ENCODE peak calls at places on chromosomes 1 and 21, in six cellular contexts. S is neural progenitor cell, R is A549, Z is lower lobe of right lung, Q is tibial nerve, E is heart right ventricle. C is an unnamed sample.

GRCh38 chr1:204826970-204827369 is 43.7 kb upstream of the NFASC start:
- DNase-seq in Q (no peak), R (peak), E (no peak), S (peak), Z (no peak), C (no peak)

GRCh38 chr1:218785928-218786327 is 387.8 kb upstream of the LYPLAL1 start:
- DNase-seq in Z (no peak), R (no peak), S (no peak), Q (peak), E (peak), C (no peak)

GRCh38 chr1:78104322-78104721 is 58.6 kb downstream of the GIPC2 start:
- DNase-seq in R (no peak), E (no peak), S (no peak), Q (no peak), Z (no peak), C (no peak)

GRCh38 chr1:100950776-100951175 is 54.9 kb downstream of the SLC30A7 start:
- DNase-seq in R (no peak), Z (no peak), E (no peak), Q (no peak), S (peak), C (no peak)

GRCh38 chr1:39107891-39108290 is 81.7 kb downstream of the NDUFS5 start:
- DNase-seq in S (no peak), R (no peak), Q (no peak), E (no peak), Z (no peak), C (no peak)

GRCh38 chr1:161179698-161180097 is 2.4 kb upstream of the B4GALT3 start:
- DNase-seq in Z (no peak), Q (no peak), S (no peak), R (no peak), E (no peak), C (no peak)

GRCh38 chr1:25642710-25643109 is 26.1 kb downstream of the MAN1C1 start:
- DNase-seq in R (no peak), S (no peak), E (no peak), Z (no peak), Q (no peak), C (no peak)

GRCh38 chr1:39160703-39161102 is 43.8 kb upstream of the MACF1 start:
- DNase-seq in Q (no peak), Z (no peak), S (no peak), R (no peak), E (no peak), C (no peak)

GRCh38 chr1:193957556-193958095 is 771.2 kb upstream of the B3GALT2 start:
- DNase-seq in Q (no peak), S (no peak), R (no peak), Z (no peak), E (no peak), C (no peak)

GRCh38 chr1:161192476-161193465 is 6.1 kb downstream of the ADAMTS4 start:
- DNase-seq in E (no peak), R (peak), Q (no peak), S (peak), Z (no peak), C (no peak)

GRCh38 chr1:227378183-227378582 is 59.9 kb upstream of the CDC42BPA start:
- DNase-seq in E (no peak), Z (no peak), Q (no peak), S (peak), R (no peak), C (no peak)

GRCh38 chr1:26602378-26602959 is 72.9 kb downstream of the RPS6KA1 start:
- DNase-seq in Z (no peak), E (no peak), R (peak), S (peak), Q (no peak), C (no peak)

GRCh38 chr1:182299728-182300581 is 91.6 kb downstream of the GLUL start:
- DNase-seq in S (peak), E (peak), R (no peak), Q (peak), Z (peak), C (no peak)

GRCh38 chr1:184890539-184890973 is 83.8 kb downstream of the NIBAN1 start:
- DNase-seq in S (no peak), R (no peak), Z (no peak), E (no peak), Q (no peak), C (peak)

GRCh38 chr1:47693115-47693514 is 255.3 kb downstream of the FOXD2 start:
- DNase-seq in S (peak), Z (no peak), R (no peak), Q (no peak), E (no peak), C (peak)

GRCh38 chr21:44874497-44875331 is 1.2 kb upstream of the PTTG1IP start:
- DNase-seq in Q (no peak), E (peak), Z (peak), R (no peak), S (peak), C (peak)

GRCh38 chr1:101363891-101364318 is 127.1 kb downstream of the S1PR1 start:
- DNase-seq in E (no peak), S (no peak), Q (no peak), R (no peak), Z (no peak), C (no peak)

GRCh38 chr21:38277501-38278111 is 20.8 kb downstream of the KCNJ15 start:
- DNase-seq in Q (no peak), Z (no peak), E (no peak), R (peak), S (no peak), C (no peak)

GRCh38 chr1:5623399-5623798 is 368.8 kb downstream of the NPHP4 start:
- DNase-seq in Q (no peak), E (no peak), R (no peak), S (no peak), Z (no peak), C (no peak)

GRCh38 chr1:226457307-226457712 is 49.4 kb upstream of the PARP1 start:
- DNase-seq in Q (no peak), S (peak), Z (no peak), R (no peak), E (no peak), C (no peak)

GRCh38 chr1:64006276-64007051 is 197.0 kb upstream of the UBE2U start:
- DNase-seq in E (no peak), S (no peak), Z (no peak), R (peak), Q (no peak), C (no peak)

GRCh38 chr1:228163004-228163753 is 2.4 kb upstream of the IBA57 start:
- DNase-seq in Z (peak), Q (no peak), E (peak), R (no peak), S (no peak), C (peak)

GRCh38 chr21:42975886-42976608 is 1.7 kb downstream of the PKNOX1 start:
- DNase-seq in Q (no peak), R (no peak), Z (no peak), E (no peak), S (no peak), C (no peak)

DNA sequence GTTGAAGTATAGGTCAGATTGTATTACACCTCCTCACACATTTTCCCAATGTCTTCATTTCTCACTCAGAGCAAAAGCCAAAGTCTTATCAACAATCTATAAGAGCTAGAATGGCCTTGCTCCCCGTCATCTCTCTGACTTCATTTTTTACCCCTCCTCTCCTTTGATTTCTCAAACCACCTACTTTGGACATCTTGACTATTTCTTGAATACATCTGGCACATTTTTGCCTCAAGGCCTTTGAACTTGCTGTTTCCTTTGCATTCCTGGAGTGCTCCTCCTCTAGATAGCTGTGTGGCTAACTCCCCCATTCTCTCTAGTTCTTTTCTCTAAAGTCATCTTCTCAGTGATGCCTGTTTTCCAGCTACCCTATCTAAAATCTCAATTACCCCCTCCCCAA is 7.2 kb upstream of the XCL2 start:
- DNase-seq in S (no peak), R (no peak), Q (no peak), E (no peak), Z (no peak), C (no peak)
- H3K27ac ChIP-seq in S (no peak), R (peak), Q (no peak), E (no peak), Z (no peak), C (no peak)

GRCh38 chr1:236627717-236628116 is 23.4 kb upstream of the HEATR1 start:
- DNase-seq in Q (no peak), E (no peak), R (no peak), S (no peak), Z (no peak), C (no peak)
- TF ChIP-seq CTCF in Q (no peak), E (no peak), R (no peak), S (no peak), Z (no peak), C (no peak)

DNA sequence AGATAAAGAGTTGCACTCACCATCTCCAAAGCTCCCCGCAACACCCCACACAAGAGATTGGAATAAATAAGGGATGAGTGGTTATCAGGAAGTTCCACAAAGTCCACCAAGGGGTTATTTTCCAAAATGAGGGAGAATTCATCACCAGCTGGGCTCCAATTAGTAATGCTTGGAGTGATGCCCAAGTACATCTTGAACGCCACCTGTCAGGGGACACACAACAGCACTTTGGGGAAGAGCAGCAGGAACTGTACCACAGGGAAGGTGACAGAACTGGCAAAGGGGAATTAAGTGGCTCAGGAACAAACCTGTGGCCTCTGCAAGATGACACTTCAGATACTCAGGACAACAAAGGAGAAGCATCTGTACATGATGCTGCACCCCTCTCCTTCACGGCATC is 11.5 kb downstream of the TRAPPC3 start:
- DNase-seq in E (no peak), R (no peak), Q (no peak), S (no peak), Z (no peak), C (no peak)
- H3K4me3 ChIP-seq in E (no peak), R (no peak), Q (no peak), S (no peak), Z (no peak), C (no peak)

DNA sequence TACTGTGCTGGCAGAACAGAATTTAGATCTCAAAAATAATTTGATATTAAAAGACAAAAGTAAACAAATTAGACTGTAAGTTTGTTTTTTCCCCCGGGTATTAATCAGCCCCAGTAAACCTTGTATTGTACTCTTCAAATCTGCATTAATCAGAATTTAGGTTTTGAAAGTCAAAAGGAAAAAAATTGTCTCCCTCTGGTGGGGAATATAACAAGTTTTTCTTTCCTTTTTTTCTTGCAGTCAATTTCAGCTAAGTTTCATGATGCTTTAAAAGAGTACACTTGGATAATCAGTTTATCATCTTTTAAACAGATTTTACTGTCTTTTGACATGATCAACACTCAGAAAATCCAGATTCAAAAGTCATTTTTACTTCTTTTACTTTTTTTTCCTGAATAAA is 134.5 kb upstream of the PKN2 start:
- DNase-seq in S (no peak), R (no peak), Z (no peak), E (no peak), Q (no peak), C (no peak)
- H3K27ac ChIP-seq in S (no peak), R (no peak), Z (no peak), E (no peak), Q (no peak), C (no peak)

GRCh38 chr1:230979389-230979716 is 459 bp downstream of the ARV1 start:
- DNase-seq in R (no peak), Z (no peak), Q (no peak), E (no peak), S (no peak), C (no peak)

GRCh38 chr1:230977781-230978490 is 725 bp downstream of the TTC13 start:
- DNase-seq in Z (peak), S (peak), Q (no peak), E (peak), R (peak), C (no peak)

GRCh38 chr1:230979952-230980351 is 1.1 kb downstream of the ARV1 start:
- DNase-seq in R (no peak), Q (no peak), Z (no peak), E (no peak), S (no peak), C (no peak)

GRCh38 chr1:230976825-230977747 is 1.6 kb downstream of the TTC13 start:
- DNase-seq in Z (no peak), R (no peak), E (no peak), S (no peak), Q (no peak), C (no peak)

DNA sequence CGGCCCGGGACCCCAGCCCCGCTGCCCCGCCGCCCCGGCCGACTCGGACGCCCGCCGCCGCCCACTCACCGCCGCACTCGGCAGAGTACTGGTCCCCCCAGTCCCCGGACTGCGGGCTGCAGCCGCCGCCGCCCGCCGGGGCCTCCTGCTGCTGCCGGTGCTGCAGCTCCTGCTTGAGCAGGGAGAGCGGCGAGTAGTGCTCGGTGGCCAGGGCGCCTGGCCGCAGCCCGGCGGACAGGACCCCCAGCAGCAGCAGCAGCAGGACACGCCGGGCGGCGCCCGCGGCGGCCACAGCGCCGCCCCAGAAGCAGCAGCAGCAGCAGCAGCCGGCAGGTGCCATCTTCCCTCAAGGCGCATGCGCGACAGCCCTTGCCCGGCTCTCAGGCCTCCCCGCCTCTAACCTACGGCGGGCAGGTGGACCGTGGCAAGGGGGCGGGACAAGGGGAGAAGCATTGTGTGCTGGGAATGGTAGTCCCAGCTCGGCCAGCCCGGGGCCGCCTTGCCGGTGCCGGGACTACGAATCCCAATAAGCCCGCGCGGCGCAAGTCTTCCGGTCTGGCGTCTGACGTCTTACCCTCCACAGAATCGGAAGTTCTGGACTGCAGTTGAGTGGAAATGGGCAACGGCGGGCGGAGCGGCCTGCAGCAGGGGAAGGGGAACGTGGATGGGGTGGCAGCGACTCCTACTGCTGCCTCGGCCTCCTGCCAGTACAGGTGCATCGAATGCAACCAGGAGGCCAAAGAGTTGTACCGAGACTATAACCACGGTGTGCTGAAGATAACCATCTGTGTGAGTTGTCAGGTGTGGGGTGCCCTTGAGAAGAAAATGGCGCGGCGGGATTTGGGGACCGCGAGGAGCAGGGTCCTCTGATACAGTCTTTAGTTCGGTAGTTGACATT is at the start of the genes ARV1 and TTC13:
- DNase-seq in S (peak), Z (peak), R (peak), E (peak), Q (peak), C (peak)
- TF ChIP-seq CTCF in S (peak), Z (peak), R (peak), E (peak), Q (no peak), C (peak)

C was measured in coronary artery.